ENCODE peak calls at places on chromosome 14, in six cellular contexts. Q is psoas muscle, E is uterus, L is adrenal gland, R is OCI-LY7, T is suprapubic skin. N is an unnamed sample.

GRCh38 chr14:90965765-90966164 is 94.7 kb downstream of the RPS6KA5 start:
- DNase-seq in L (no peak), T (no peak), R (no peak), Q (no peak), E (no peak), N (no peak)

GRCh38 chr14:71410578-71411279 is 503.5 kb downstream of the PCNX1 start:
- DNase-seq in T (no peak), L (no peak), E (no peak), Q (no peak), R (no peak), N (no peak)

GRCh38 chr14:99505089-99505488 is 23.9 kb downstream of the CCNK start:
- DNase-seq in E (no peak), Q (no peak), L (no peak), T (no peak), R (no peak), N (no peak)

GRCh38 chr14:65092340-65092739 is 10.0 kb downstream of the MAX start:
- DNase-seq in E (no peak), Q (no peak), T (no peak), L (no peak), R (no peak), N (no peak)

GRCh38 chr14:65074449-65075155 is 27.7 kb downstream of the MAX start:
- DNase-seq in T (no peak), L (no peak), E (no peak), R (peak; percentile 13), Q (no peak), N (no peak)

GRCh38 chr14:97177635-97178034 is 380.5 kb downstream of the VRK1 start:
- DNase-seq in T (no peak), R (no peak), L (no peak), E (no peak), Q (no peak), N (no peak)

GRCh38 chr14:76947078-76947837 is 81.2 kb downstream of the IRF2BPL start:
- DNase-seq in L (peak; percentile 93), T (peak; percentile 91), Q (peak; percentile 92), R (peak; percentile 80), E (peak; percentile 84), N (peak; percentile 88)

GRCh38 chr14:100547633-100548294 is 39.5 kb downstream of the BEGAIN start:
- DNase-seq in E (peak; percentile 79), L (peak; percentile 66), Q (no peak), T (peak; percentile 82), R (peak; percentile 18), N (peak; percentile 35)

GRCh38 chr14:102966681-102967505 is 44.4 kb downstream of the AMN start:
- DNase-seq in L (no peak), E (no peak), Q (peak; percentile 86), R (no peak), T (no peak), N (no peak)

GRCh38 chr14:94355191-94355794 is 32.2 kb upstream of the SERPINA6 start:
- DNase-seq in T (no peak), L (no peak), R (no peak), Q (no peak), E (no peak), N (peak; percentile 65)

GRCh38 chr14:75442642-75443041 is 14.8 kb downstream of the JDP2 start:
- DNase-seq in T (peak; percentile 44), R (no peak), L (no peak), E (no peak), Q (no peak), N (no peak)

GRCh38 chr14:75315143-75315542 is 36.5 kb downstream of the FOS start:
- DNase-seq in L (no peak), R (no peak), E (no peak), Q (no peak), T (peak; percentile 14), N (no peak)

GRCh38 chr14:64611358-64612020 is 61.7 kb downstream of the PPP1R36 start:
- DNase-seq in E (peak; percentile 52), Q (no peak), R (no peak), L (no peak), T (no peak), N (no peak)

GRCh38 chr14:104696671-104697316 is 7.4 kb downstream of the INF2 start:
- DNase-seq in Q (no peak), R (no peak), T (no peak), E (no peak), L (no peak), N (no peak)

GRCh38 chr14:104697317-104697703 is 7.9 kb downstream of the INF2 start:
- DNase-seq in T (no peak), E (no peak), L (no peak), Q (no peak), R (no peak), N (no peak)

GRCh38 chr14:104698688-104699425 is 9.4 kb downstream of the INF2 start:
- DNase-seq in T (no peak), E (peak; percentile 67), R (no peak), L (no peak), Q (peak; percentile 66), N (no peak)

GRCh38 chr14:104699426-104699748 is 10.0 kb downstream of the INF2 start:
- DNase-seq in L (no peak), Q (no peak), E (no peak), R (no peak), T (no peak), N (no peak)

DNA sequence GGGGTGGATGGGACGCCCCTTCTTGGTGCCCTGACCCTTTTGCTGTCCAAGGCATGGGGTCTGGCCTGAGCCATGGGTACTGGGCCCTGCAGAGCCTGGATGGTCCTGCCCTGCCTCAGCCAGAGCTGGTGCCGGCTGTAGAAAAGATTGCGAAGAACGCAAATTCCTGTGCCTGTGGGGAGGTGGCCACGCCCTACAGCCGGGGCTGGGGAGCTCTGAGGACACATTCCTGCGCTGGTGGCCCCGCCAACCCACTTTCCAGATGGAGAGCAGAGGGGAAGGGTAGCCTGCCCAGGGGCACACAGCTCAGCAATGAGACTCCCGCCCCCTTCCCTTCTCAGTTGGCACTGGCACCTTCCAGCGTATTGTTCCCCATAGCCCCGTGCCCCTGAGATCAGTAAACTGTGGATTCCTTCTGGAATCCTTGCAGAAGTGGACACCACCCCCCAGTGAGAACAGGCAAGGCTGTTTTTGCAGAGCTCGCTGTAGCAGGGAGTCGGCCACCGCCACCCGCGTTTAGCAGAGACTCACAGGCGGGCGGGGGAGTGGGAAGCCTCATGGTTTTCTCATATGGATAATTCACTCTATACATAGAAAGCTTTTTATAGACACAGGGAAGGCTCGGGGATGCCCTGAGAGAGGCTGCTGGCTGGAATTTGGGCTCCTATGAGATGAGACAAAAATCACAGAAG is 8.6 kb downstream of the INF2 start:
- DNase-seq in T (no peak), R (no peak), E (no peak), L (no peak), Q (no peak), N (no peak)
- H3K4me1 ChIP-seq in T (peaks cover 72% of the 10 kb centered on the region), R (no peaks in the 10 kb centered on the region), E (peaks cover 42% of the 10 kb centered on the region), L (peaks cover 44% of the 10 kb centered on the region), Q (peaks cover 21% of the 10 kb centered on the region), N (peaks cover 50% of the 10 kb centered on the region)

GRCh38 chr14:69055125-69055524 is 76.0 kb upstream of the ACTN1 start:
- DNase-seq in Q (no peak), E (no peak), R (no peak), T (no peak), L (peak; percentile 43), N (no peak)

GRCh38 chr14:69059658-69060648 is 80.9 kb upstream of the ACTN1 start:
- DNase-seq in Q (no peak), R (no peak), L (peak; percentile 77), T (no peak), E (peak; percentile 81), N (peak; percentile 55)

GRCh38 chr14:69054030-69054429 is 74.9 kb upstream of the ACTN1 start:
- DNase-seq in R (no peak), L (no peak), Q (no peak), E (no peak), T (no peak), N (no peak)

GRCh38 chr14:69055973-69056372 is 76.9 kb upstream of the ACTN1 start:
- DNase-seq in Q (no peak), E (no peak), T (no peak), L (no peak), R (no peak), N (no peak)

DNA sequence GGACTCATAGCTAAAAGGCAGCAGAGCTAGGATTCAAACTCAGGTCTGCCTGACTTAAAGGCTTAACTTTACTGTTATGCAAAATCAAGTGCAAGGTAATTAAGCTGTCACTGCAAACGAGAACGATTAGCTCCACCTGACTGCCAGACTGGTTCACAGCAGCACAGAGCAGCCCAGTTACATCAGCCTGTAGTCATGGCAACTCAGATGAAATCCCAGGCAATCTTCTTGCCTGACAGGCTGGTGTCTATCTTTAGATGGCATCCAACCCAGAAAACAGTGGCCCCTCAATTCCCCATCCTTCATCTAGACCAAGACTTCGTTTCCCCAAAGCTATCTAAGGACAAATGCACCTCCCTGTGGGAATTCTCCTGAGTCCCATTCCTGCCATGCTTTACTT is 77.3 kb upstream of the ACTN1 start:
- DNase-seq in T (no peak), Q (no peak), R (no peak), L (no peak), E (peak; percentile 53), N (no peak)
- TF ChIP-seq CTCF in T (no peak), Q (no peak), R (no peak), L (no peak), E (peak; percentile 35), N (no peak)

DNA sequence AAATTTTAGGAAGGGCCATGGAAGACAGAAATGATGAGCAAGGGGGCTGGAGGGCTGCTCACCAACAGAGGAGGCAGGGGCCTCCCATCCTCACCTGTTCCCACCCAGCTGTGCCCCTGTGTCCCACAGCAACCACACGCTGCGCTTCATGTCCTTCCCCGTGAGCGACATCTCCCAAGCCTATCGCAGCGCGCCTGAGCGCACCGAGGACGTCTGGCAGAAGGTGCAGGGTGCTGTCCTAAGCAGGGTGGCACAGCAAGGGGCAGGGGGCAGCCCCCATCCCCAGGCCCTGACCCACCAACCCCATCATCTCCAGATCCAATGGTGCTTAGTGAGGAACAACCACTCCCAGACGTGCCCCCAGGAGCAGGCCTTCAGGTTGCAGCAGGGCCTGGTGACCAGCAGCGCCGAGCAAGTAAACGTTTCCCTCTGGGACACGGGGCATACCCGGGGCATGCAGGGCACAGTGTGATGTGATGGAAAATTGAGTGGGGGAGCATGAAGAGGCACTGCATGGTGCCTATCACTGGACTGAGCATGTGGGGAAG is 8.1 kb downstream of the CARMIL3 start:
- DNase-seq in Q (no peak), L (no peak), T (no peak), E (no peak), R (no peak), N (no peak)
- H3K4me1 ChIP-seq in Q (no peaks in the 10 kb centered on the region), L (no peaks in the 10 kb centered on the region), T (no peaks in the 10 kb centered on the region), E (no peaks in the 10 kb centered on the region), R (no peaks in the 10 kb centered on the region), N (no peaks in the 10 kb centered on the region)

DNA sequence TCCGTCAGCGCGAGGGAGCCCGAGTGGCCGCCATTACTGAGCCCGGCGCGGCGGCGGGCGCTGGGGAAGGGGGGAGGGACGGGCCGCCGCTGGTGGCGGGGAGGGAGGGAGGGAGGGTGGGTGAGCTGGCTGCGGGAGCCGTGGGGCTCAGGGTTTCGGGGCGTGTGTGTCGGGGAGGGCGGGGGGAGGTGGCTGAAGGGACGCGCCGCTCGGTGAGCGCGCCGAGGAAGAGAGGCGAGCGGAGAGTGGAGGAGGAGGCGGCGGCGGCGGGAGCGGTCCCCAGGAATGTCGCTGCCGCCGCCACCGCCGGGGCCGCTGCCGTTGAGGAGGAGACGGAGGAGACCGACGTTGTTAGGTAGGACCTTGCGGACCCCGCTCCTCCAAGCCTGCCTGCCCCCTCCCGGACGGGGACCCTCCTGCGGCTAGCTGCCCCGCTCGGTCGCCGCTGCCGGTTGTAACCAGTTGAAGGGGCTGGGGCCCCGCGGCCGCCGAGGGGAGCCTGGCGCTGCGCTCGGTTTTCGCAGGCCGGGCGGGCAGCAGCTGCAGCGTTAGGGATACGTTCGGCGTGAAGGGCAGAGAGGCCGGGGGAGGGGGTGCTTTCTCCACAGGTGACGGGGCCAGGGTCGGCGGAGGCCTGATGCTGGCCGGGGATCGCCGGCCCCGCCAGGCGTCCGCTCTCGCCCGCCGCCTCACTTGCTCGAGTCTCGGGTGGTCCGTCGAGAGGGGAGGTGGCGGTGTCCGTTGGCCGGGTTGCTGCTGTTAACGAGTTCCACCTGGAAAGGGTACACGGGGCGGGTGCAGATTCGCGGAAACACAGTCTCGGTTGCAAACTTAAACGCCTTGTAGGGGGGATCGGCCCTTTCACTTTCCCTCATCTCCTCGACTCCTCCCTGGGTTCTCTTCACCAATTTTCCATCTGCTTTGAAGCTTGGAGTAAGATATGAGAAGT is at the start of gene ARHGAP5:
- DNase-seq in L (no peak), T (peak; percentile 84), R (peak; percentile 59), E (peak; percentile 51), Q (no peak), N (peak; percentile 38)
- TF ChIP-seq CTCF in L (no peak), T (no peak), R (no peak), E (no peak), Q (peak; percentile 13), N (no peak)

N was measured in lung.